ENCODE peak calls at places on chromosomes 11 and 22, in four cellular contexts. E is H9; G is CD4-positive, alpha-beta T cell; O is PC-3. D is an unnamed sample.
A peak's percentile ranks its signal among the peaks of the same experiment; 100 is the strongest.

GRCh38 chr11:72962717-72963116 is 148.5 kb downstream of the ATG16L2 start:
- DNase-seq in O (no peak), G (no peak), E (no peak), D (no peak)

GRCh38 chr11:73206751-73207280 is 11.3 kb upstream of the P2RY2 start:
- DNase-seq in O (peak; percentile 81), E (no peak), G (no peak), D (no peak)

GRCh38 chr11:83836883-83837654 is 550.9 kb upstream of the CCDC90B start:
- DNase-seq in E (peak; percentile 79), G (no peak), O (peak; percentile 58), D (peak; percentile 20)

GRCh38 chr11:114799524-114799923 is 121.2 kb downstream of the NXPE2 start:
- DNase-seq in G (no peak), O (no peak), E (peak; percentile 71), D (no peak)

GRCh38 chr22:22421392-22421791 is 87.2 kb downstream of the ZNF280B start:
- DNase-seq in O (no peak), G (no peak), E (no peak), D (no peak)

GRCh38 chr11:1868636-1869291 is 15.9 kb downstream of the LSP1 start:
- DNase-seq in O (no peak), E (no peak), G (no peak), D (no peak)

GRCh38 chr11:8934735-8935478 is 2.2 kb upstream of the C11orf16 start:
- DNase-seq in O (peak; percentile 57), G (no peak), E (no peak), D (no peak)

GRCh38 chr22:49429066-49429465 is 398.6 kb downstream of the BRD1 start:
- DNase-seq in O (no peak), E (no peak), G (no peak), D (no peak)

GRCh38 chr11:127485541-127485940 is 485.0 kb upstream of the KIRREL3 start:
- DNase-seq in G (no peak), O (peak; percentile 46), E (no peak), D (no peak)

GRCh38 chr22:41940853-41941765 is 5.8 kb downstream of the CENPM start:
- DNase-seq in E (peak; percentile 89), G (peak; percentile 83), O (peak; percentile 67), D (peak; percentile 81)

GRCh38 chr11:32466279-32466915 is 31.1 kb upstream of the WT1 start:
- DNase-seq in E (no peak), G (no peak), O (peak; percentile 31), D (no peak)

GRCh38 chr11:44329472-44330230 is 19.7 kb upstream of the ALX4 start:
- DNase-seq in E (no peak), G (no peak), O (no peak), D (no peak)

GRCh38 chr22:30856699-30857098 is 111.9 kb downstream of the MORC2 start:
- DNase-seq in O (no peak), G (no peak), E (no peak), D (no peak)

GRCh38 chr22:40533712-40534378 is 102.7 kb downstream of the MRTFA start:
- DNase-seq in G (peak; percentile 48), O (peak; percentile 62), E (no peak), D (no peak)

GRCh38 chr11:6233984-6234313 is 487 bp downstream of the FHIP1B start:
- DNase-seq in O (no peak), G (no peak), E (no peak), D (no peak)

GRCh38 chr22:41092847-41093371 is 517 bp downstream of the EP300 start:
- DNase-seq in G (no peak), O (peak; percentile 22), E (no peak), D (no peak)

DNA sequence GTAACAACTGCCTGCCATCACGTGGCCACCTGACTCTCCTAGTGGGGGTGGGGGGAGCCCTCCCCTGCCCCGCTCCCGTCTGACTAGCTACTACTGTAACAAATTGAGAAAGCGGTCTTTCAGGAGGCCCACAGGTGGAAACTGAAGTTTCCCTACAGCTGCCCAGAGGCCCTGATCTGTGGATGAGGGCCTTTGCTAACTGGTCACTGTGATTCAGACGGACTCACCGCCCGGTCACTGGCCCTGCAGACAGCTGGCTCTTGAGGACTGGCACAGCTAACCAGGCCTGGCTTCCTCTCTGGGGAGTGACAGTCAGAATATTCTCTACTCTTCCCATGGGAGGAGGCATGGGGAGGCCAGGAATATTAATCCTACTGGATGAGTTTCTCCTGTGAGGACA is 116.8 kb downstream of the ARHGAP8 start:
- DNase-seq in E (no peak), O (peak; percentile 17), G (no peak), D (no peak)
- H3K27ac ChIP-seq in E (no peak overlapping the region), O (peak overlapping the region; percentile 41), G (no peak overlapping the region), D (no peak overlapping the region)

GRCh38 chr22:17631076-17631565 is 2.6 kb upstream of the ATP6V1E1 start:
- DNase-seq in G (no peak), E (no peak), O (no peak), D (no peak)

GRCh38 chr22:17628304-17629166 is at the start of gene ATP6V1E1:
- DNase-seq in E (peak; percentile 98), G (peak; percentile 91), O (peak; percentile 91), D (peak; percentile 95)

GRCh38 chr22:17629646-17630045 is 1.1 kb upstream of the ATP6V1E1 start:
- DNase-seq in E (no peak), G (no peak), O (no peak), D (no peak)

GRCh38 chr22:17627961-17628303 is 617 bp downstream of the ATP6V1E1 start:
- DNase-seq in E (no peak), O (no peak), G (no peak), D (no peak)

DNA sequence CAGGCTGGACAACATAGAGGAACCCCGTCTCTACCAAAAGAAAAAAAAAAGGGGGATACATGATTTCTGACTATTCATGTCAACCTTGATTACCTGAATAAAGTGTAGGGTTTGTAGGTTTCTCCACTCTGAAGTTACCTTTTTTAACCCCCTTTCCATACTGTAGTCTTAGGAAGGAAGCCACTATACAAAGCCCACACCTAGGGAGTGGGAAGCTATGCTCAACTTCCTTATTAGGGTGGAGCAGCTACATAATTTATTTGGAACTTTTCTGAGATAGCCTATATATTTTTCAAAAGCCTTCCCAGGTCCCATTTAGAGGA is 579 bp upstream of the ATP6V1E1 start:
- DNase-seq in E (no peak), G (no peak), O (no peak), D (no peak)
- H3K27ac ChIP-seq in E (peak overlapping the region; percentile 89), G (peak overlapping the region; percentile 82), O (peak overlapping the region; percentile 68), D (peak overlapping the region; percentile 78)

GRCh38 chr11:86670179-86670578 is 2.2 kb downstream of the ME3 start:
- DNase-seq in G (no peak), E (no peak), O (peak; percentile 42), D (no peak)

GRCh38 chr11:86671386-86672006 is 920 bp downstream of the ME3 start:
- DNase-seq in O (peak; percentile 56), G (peak; percentile 0), E (peak; percentile 37), D (peak; percentile 60)

GRCh38 chr11:86672007-86672621 is at the start of gene ME3:
- DNase-seq in E (peak; percentile 61), G (peak; percentile 19), O (peak; percentile 53), D (no peak)

GRCh38 chr11:86668929-86669328 is 3.5 kb downstream of the ME3 start:
- DNase-seq in E (no peak), G (no peak), O (no peak), D (no peak)

DNA sequence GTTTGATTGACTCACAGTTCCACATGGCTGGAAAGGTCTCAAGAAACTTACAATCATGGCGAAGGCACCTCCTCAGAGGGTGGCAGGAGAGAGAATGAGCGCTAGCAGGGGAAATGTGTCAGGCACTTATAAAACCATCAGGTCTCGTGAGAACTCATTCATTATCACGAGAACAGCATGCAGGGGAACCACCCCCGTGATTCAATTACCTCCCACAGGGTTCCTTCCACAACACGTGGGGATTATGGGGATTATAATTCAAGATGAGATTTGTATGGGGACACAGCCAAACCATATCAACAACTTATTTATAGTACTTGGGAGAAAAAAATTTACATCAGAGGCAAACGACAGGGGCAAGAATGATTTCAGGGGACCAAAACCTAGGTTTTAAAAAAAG is 3.0 kb downstream of the ME3 start:
- DNase-seq in E (no peak), G (no peak), O (no peak), D (no peak)
- H3K27ac ChIP-seq in E (no peak overlapping the region), G (no peak overlapping the region), O (no peak overlapping the region), D (no peak overlapping the region)

GRCh38 chr11:76578655-76579046 is 91.9 kb downstream of the LRRC32 start:
- DNase-seq in E (peak; percentile 53), O (no peak), G (no peak), D (no peak)

GRCh38 chr11:76577199-76577920 is 93.2 kb downstream of the LRRC32 start:
- DNase-seq in O (peak; percentile 98), G (no peak), E (no peak), D (no peak)

GRCh38 chr11:76579047-76579751 is 91.3 kb downstream of the LRRC32 start:
- DNase-seq in G (no peak), O (no peak), E (peak; percentile 52), D (no peak)

GRCh38 chr11:76577921-76578654 is 92.5 kb downstream of the LRRC32 start:
- DNase-seq in E (no peak), G (no peak), O (no peak), D (no peak)

DNA sequence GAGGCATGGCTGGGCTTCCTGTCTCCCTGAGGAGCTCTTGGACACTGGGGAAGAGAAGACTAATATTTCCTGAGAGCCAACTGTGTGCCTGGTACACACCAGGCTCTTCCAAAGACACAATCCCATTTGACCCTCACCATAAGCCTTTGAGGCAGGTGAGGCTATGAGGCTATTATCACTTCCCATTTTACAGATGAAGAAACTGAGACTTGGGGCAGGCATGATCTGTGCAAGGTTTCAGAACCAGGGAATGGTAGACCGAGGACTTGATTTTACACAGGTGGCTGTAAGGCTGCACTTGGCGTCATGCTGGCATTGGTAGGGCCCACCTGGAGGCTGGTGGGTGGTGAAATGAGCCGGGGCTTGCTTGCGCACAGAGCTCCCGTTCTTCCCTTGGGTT is 90.8 kb downstream of the LRRC32 start:
- DNase-seq in E (no peak), G (no peak), O (no peak), D (no peak)
- H3K27ac ChIP-seq in E (no peak overlapping the region), G (no peak overlapping the region), O (no peak overlapping the region), D (no peak overlapping the region)

GRCh38 chr22:20516399-20516798 is 9.0 kb downstream of the MED15 start:
- DNase-seq in E (no peak), O (no peak), G (no peak), D (no peak)

GRCh38 chr22:20520093-20520511 is 12.7 kb downstream of the MED15 start:
- DNase-seq in E (no peak), O (no peak), G (no peak), D (no peak)

GRCh38 chr22:20517422-20517821 is 10.0 kb downstream of the MED15 start:
- DNase-seq in E (no peak), O (no peak), G (no peak), D (no peak)

GRCh38 chr22:20519558-20519957 is 12.1 kb downstream of the MED15 start:
- DNase-seq in G (no peak), O (no peak), E (no peak), D (no peak)

DNA sequence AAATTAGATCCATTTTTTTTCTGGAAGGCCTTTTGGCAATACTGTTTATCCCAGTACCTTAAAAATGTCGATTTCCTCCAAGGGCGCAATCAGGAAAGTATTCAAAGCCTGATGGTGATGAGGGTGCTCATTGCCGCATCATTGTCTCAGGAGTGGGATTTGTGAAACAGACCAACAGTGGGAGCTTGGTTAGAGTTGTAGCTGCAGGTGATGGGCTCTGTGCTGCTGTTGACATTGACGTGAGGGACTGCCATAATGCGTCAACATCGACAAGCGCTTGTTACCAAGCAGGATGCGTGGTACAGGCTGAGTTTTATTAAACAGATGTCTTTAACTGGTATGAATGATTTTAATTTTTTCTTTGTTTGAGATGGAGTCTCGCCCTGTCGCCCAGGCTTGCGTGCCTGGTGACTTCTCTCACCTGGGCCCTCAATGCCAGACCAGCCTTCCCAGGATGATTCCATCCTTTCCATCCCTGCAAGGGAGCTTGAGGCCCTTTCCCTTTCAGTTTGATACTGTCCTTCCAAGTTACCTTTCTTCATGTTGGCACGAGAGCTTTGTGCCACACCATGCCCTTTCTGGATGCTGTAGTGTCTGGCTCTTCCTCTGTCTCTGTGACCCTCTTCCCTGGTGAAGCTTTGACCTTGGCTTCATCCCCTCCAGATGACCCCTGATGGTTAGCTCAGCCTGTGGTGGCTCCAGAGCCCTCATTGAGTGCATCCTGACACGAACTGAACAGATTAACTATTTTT is 10.6 kb downstream of the MED15 start:
- DNase-seq in G (no peak), E (no peak), O (no peak), D (no peak)
- H3K27ac ChIP-seq in G (no peak overlapping the region), E (no peak overlapping the region), O (no peak overlapping the region), D (no peak overlapping the region)